ENCODE peak calls at places on chromosomes 5 and 9, in nine cellular contexts. One of them, this sample, is unnamed. For H3K4me1, the result is how much of the 10 kb centered on the place peaks cover.

GRCh38 chr5:67731886-67732285 is 483.7 kb upstream of the PIK3R1 start:
- DNase-seq in PC-3: no peak
- DNase-seq in fibroblast of lung: no peak
- DNase-seq in pancreas: no peak
- DNase-seq in ovary: no peak
- DNase-seq in upper lobe of right lung: no peak
- DNase-seq in CD8-positive, alpha-beta T cell: no peak
- DNase-seq in left lung: no peak
- DNase-seq in heart left ventricle: no peak
- DNase-seq in this sample: no peak

GRCh38 chr5:14686517-14686916 is 22.0 kb downstream of the OTULIN start:
- DNase-seq in PC-3: no peak
- DNase-seq in fibroblast of lung: no peak
- DNase-seq in pancreas: no peak
- DNase-seq in ovary: no peak
- DNase-seq in upper lobe of right lung: no peak
- DNase-seq in CD8-positive, alpha-beta T cell: no peak
- DNase-seq in left lung: no peak
- DNase-seq in heart left ventricle: no peak
- DNase-seq in this sample: no peak

GRCh38 chr9:92381780-92382179 is 22.6 kb downstream of the OGN start:
- DNase-seq in PC-3: no peak
- DNase-seq in fibroblast of lung: no peak
- DNase-seq in pancreas: no peak
- DNase-seq in ovary: no peak
- DNase-seq in upper lobe of right lung: no peak
- DNase-seq in CD8-positive, alpha-beta T cell: no peak
- DNase-seq in left lung: no peak
- DNase-seq in heart left ventricle: no peak
- DNase-seq in this sample: no peak

GRCh38 chr5:78405820-78406750 is 45.7 kb downstream of the SCAMP1 start:
- DNase-seq in PC-3: peak
- DNase-seq in fibroblast of lung: peak
- DNase-seq in pancreas: no peak
- DNase-seq in ovary: no peak
- DNase-seq in upper lobe of right lung: no peak
- DNase-seq in CD8-positive, alpha-beta T cell: no peak
- DNase-seq in left lung: no peak
- DNase-seq in heart left ventricle: no peak
- DNase-seq in this sample: no peak

GRCh38 chr5:38831909-38832308 is 13.9 kb upstream of the OSMR start:
- DNase-seq in PC-3: peak
- DNase-seq in fibroblast of lung: peak
- DNase-seq in pancreas: no peak
- DNase-seq in ovary: no peak
- DNase-seq in upper lobe of right lung: no peak
- DNase-seq in CD8-positive, alpha-beta T cell: no peak
- DNase-seq in left lung: no peak
- DNase-seq in heart left ventricle: no peak
- DNase-seq in this sample: no peak

GRCh38 chr5:367358-368130 is 46.0 kb downstream of the AHRR start:
- DNase-seq in PC-3: no peak
- DNase-seq in fibroblast of lung: peak
- DNase-seq in pancreas: no peak
- DNase-seq in ovary: no peak
- DNase-seq in upper lobe of right lung: peak
- DNase-seq in CD8-positive, alpha-beta T cell: no peak
- DNase-seq in left lung: peak
- DNase-seq in heart left ventricle: no peak
- DNase-seq in this sample: no peak

GRCh38 chr5:123549256-123549904 is 37.4 kb downstream of the CSNK1G3 start:
- DNase-seq in PC-3: no peak
- DNase-seq in fibroblast of lung: no peak
- DNase-seq in pancreas: no peak
- DNase-seq in ovary: no peak
- DNase-seq in upper lobe of right lung: no peak
- DNase-seq in CD8-positive, alpha-beta T cell: peak
- DNase-seq in left lung: no peak
- DNase-seq in heart left ventricle: no peak
- DNase-seq in this sample: no peak

GRCh38 chr9:69380811-69381210 is 55.8 kb downstream of the ENTREP1 start:
- DNase-seq in PC-3: peak
- DNase-seq in fibroblast of lung: peak
- DNase-seq in pancreas: no peak
- DNase-seq in ovary: no peak
- DNase-seq in upper lobe of right lung: no peak
- DNase-seq in CD8-positive, alpha-beta T cell: no peak
- DNase-seq in left lung: no peak
- DNase-seq in heart left ventricle: no peak
- DNase-seq in this sample: no peak

GRCh38 chr9:81562221-81563019 is 126.9 kb downstream of the TLE1 start:
- DNase-seq in PC-3: peak
- DNase-seq in fibroblast of lung: peak
- DNase-seq in pancreas: peak
- DNase-seq in ovary: no peak
- DNase-seq in upper lobe of right lung: no peak
- DNase-seq in CD8-positive, alpha-beta T cell: no peak
- DNase-seq in left lung: no peak
- DNase-seq in heart left ventricle: peak
- DNase-seq in this sample: peak

GRCh38 chr5:93925321-93925720 is 183.9 kb upstream of the POU5F2 start:
- DNase-seq in PC-3: peak
- DNase-seq in fibroblast of lung: peak
- DNase-seq in pancreas: no peak
- DNase-seq in ovary: no peak
- DNase-seq in upper lobe of right lung: no peak
- DNase-seq in CD8-positive, alpha-beta T cell: no peak
- DNase-seq in left lung: no peak
- DNase-seq in heart left ventricle: no peak
- DNase-seq in this sample: no peak

GRCh38 chr5:149301744-149302380 is 30.2 kb downstream of the AFAP1L1 start:
- DNase-seq in PC-3: no peak
- DNase-seq in fibroblast of lung: peak
- DNase-seq in pancreas: no peak
- DNase-seq in ovary: no peak
- DNase-seq in upper lobe of right lung: no peak
- DNase-seq in CD8-positive, alpha-beta T cell: no peak
- DNase-seq in left lung: no peak
- DNase-seq in heart left ventricle: no peak
- DNase-seq in this sample: no peak

GRCh38 chr5:2093859-2094615 is 211.3 kb upstream of the IRX4 start:
- DNase-seq in PC-3: peak
- DNase-seq in fibroblast of lung: no peak
- DNase-seq in pancreas: no peak
- DNase-seq in ovary: peak
- DNase-seq in upper lobe of right lung: no peak
- DNase-seq in CD8-positive, alpha-beta T cell: no peak
- DNase-seq in left lung: no peak
- DNase-seq in heart left ventricle: no peak
- DNase-seq in this sample: no peak

GRCh38 chr9:105064248-105065118 is 136.5 kb upstream of the ABCA1 start:
- DNase-seq in PC-3: peak
- DNase-seq in fibroblast of lung: peak
- DNase-seq in pancreas: peak
- DNase-seq in ovary: peak
- DNase-seq in upper lobe of right lung: peak
- DNase-seq in CD8-positive, alpha-beta T cell: no peak
- DNase-seq in left lung: peak
- DNase-seq in heart left ventricle: peak
- DNase-seq in this sample: peak

GRCh38 chr9:121921444-121921843 is 171.7 kb downstream of the TTLL11 start:
- DNase-seq in PC-3: no peak
- DNase-seq in fibroblast of lung: no peak
- DNase-seq in pancreas: no peak
- DNase-seq in ovary: no peak
- DNase-seq in upper lobe of right lung: no peak
- DNase-seq in CD8-positive, alpha-beta T cell: no peak
- DNase-seq in left lung: no peak
- DNase-seq in heart left ventricle: no peak
- DNase-seq in this sample: no peak

GRCh38 chr5:132073231-132074013 is at the start of gene CSF2:
- DNase-seq in PC-3: peak
- DNase-seq in fibroblast of lung: peak
- DNase-seq in pancreas: no peak
- DNase-seq in ovary: no peak
- DNase-seq in upper lobe of right lung: peak
- DNase-seq in CD8-positive, alpha-beta T cell: no peak
- DNase-seq in left lung: peak
- DNase-seq in heart left ventricle: no peak
- DNase-seq in this sample: no peak
- H3K4me1 ChIP-seq in PC-3: under half
- H3K4me1 ChIP-seq in fibroblast of lung: under half
- H3K4me1 ChIP-seq in pancreas: under half
- H3K4me1 ChIP-seq in ovary: under half
- H3K4me1 ChIP-seq in upper lobe of right lung: under half
- H3K4me1 ChIP-seq in CD8-positive, alpha-beta T cell: under half
- H3K4me1 ChIP-seq in left lung: under half
- H3K4me1 ChIP-seq in heart left ventricle: under half
- H3K4me1 ChIP-seq in this sample: under half

GRCh38 chr9:134437417-134438203 is 111.4 kb downstream of the RXRA start:
- DNase-seq in PC-3: no peak
- DNase-seq in fibroblast of lung: no peak
- DNase-seq in pancreas: no peak
- DNase-seq in ovary: peak
- DNase-seq in upper lobe of right lung: peak
- DNase-seq in CD8-positive, alpha-beta T cell: no peak
- DNase-seq in left lung: no peak
- DNase-seq in heart left ventricle: no peak
- DNase-seq in this sample: no peak

GRCh38 chr9:134436356-134436717 is 110.1 kb downstream of the RXRA start:
- DNase-seq in PC-3: no peak
- DNase-seq in fibroblast of lung: no peak
- DNase-seq in pancreas: no peak
- DNase-seq in ovary: no peak
- DNase-seq in upper lobe of right lung: no peak
- DNase-seq in CD8-positive, alpha-beta T cell: no peak
- DNase-seq in left lung: no peak
- DNase-seq in heart left ventricle: no peak
- DNase-seq in this sample: no peak

GRCh38 chr9:134439368-134439784 is 113.1 kb downstream of the RXRA start:
- DNase-seq in PC-3: no peak
- DNase-seq in fibroblast of lung: no peak
- DNase-seq in pancreas: no peak
- DNase-seq in ovary: no peak
- DNase-seq in upper lobe of right lung: no peak
- DNase-seq in CD8-positive, alpha-beta T cell: no peak
- DNase-seq in left lung: no peak
- DNase-seq in heart left ventricle: no peak
- DNase-seq in this sample: no peak

GRCh38 chr9:134436926-134437325 is 110.7 kb downstream of the RXRA start:
- DNase-seq in PC-3: no peak
- DNase-seq in fibroblast of lung: no peak
- DNase-seq in pancreas: no peak
- DNase-seq in ovary: no peak
- DNase-seq in upper lobe of right lung: no peak
- DNase-seq in CD8-positive, alpha-beta T cell: no peak
- DNase-seq in left lung: no peak
- DNase-seq in heart left ventricle: no peak
- DNase-seq in this sample: no peak

DNA sequence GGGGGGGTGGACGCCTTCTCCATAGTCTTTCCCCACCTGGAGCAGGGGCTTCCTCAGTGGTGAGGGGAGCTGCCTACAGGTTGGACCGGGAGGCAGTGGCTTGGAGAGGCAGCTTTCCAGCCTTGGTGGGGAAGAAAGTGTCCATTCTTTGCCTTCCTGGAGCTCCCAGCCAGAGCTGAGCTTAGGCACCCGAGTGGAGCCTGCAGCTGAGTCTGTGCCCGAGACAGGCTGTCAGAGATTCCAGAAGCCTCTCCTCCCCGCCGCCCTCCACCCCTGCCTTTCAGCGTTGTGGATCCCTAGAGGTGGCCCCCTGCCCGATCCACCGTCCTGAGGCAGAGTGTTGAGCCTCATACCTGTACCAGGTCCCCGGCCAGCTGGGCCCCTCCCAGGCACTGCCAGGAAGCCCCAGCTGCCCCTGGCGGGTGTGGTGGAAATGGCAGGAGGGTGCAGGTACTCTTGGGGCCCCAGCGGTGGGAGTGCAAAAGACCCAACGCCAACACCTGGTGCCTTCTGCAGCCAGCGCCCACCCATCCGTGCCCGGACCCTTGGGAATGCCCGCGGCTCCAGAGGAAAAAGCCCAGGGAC is 112.0 kb downstream of the RXRA start:
- DNase-seq in PC-3: no peak
- DNase-seq in fibroblast of lung: no peak
- DNase-seq in pancreas: no peak
- DNase-seq in ovary: no peak
- DNase-seq in upper lobe of right lung: peak
- DNase-seq in CD8-positive, alpha-beta T cell: no peak
- DNase-seq in left lung: no peak
- DNase-seq in heart left ventricle: no peak
- DNase-seq in this sample: no peak
- TF ChIP-seq CTCF in PC-3: no peak
- TF ChIP-seq CTCF in fibroblast of lung: no peak
- TF ChIP-seq CTCF in pancreas: no peak
- TF ChIP-seq CTCF in ovary: no peak
- TF ChIP-seq CTCF in upper lobe of right lung: peak
- TF ChIP-seq CTCF in CD8-positive, alpha-beta T cell: no peak
- TF ChIP-seq CTCF in left lung: no peak
- TF ChIP-seq CTCF in heart left ventricle: no peak
- TF ChIP-seq CTCF in this sample: no peak

GRCh38 chr5:54519083-54519541 is 1.6 kb downstream of the SNX18 start:
- DNase-seq in PC-3: no peak
- DNase-seq in fibroblast of lung: no peak
- DNase-seq in pancreas: no peak
- DNase-seq in ovary: peak
- DNase-seq in upper lobe of right lung: no peak
- DNase-seq in CD8-positive, alpha-beta T cell: no peak
- DNase-seq in left lung: peak
- DNase-seq in heart left ventricle: peak
- DNase-seq in this sample: no peak
- H3K4me1 ChIP-seq in PC-3: under half
- H3K4me1 ChIP-seq in fibroblast of lung: under half
- H3K4me1 ChIP-seq in pancreas: under half
- H3K4me1 ChIP-seq in ovary: under half
- H3K4me1 ChIP-seq in upper lobe of right lung: under half
- H3K4me1 ChIP-seq in CD8-positive, alpha-beta T cell: under half
- H3K4me1 ChIP-seq in left lung: under half
- H3K4me1 ChIP-seq in heart left ventricle: half or more
- H3K4me1 ChIP-seq in this sample: half or more

DNA sequence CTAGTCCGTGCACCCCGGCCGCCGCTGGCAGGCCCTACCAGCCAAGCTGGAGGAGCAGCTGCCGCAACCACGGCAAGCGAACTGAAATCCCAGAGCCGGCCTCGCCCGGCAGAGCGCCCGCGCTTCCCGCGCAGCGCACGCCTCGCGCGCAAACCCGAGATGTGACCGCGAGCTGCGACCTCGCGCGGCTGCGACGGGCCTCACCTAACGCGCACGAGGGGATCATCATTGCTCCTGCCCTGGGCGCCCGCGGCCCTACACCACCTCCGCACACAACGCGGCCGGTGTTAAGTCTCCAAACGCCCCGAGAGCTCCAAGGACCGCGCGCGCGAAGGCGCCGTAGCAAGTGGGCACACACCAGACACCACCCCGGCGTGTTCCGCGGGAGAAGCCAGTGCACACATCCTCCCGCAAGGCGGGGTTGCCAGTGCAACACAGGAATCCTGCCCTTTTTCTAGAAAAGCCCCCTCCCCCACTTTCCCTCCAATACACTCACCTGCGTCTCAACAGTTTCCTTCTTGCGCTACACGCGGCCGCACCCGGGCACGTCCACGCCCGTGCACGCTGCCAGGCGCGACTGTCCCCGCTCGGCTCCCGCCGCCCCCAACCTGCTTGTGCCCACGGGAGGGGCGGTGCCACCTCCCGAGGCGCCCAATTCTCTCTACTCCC is 5.2 kb downstream of the ELAVL2 start:
- DNase-seq in PC-3: peak
- DNase-seq in fibroblast of lung: no peak
- DNase-seq in pancreas: no peak
- DNase-seq in ovary: no peak
- DNase-seq in upper lobe of right lung: peak
- DNase-seq in CD8-positive, alpha-beta T cell: no peak
- DNase-seq in left lung: peak
- DNase-seq in heart left ventricle: no peak
- DNase-seq in this sample: no peak
- TF ChIP-seq CTCF in PC-3: no peak
- TF ChIP-seq CTCF in fibroblast of lung: no peak
- TF ChIP-seq CTCF in pancreas: no peak
- TF ChIP-seq CTCF in ovary: no peak
- TF ChIP-seq CTCF in upper lobe of right lung: no peak
- TF ChIP-seq CTCF in CD8-positive, alpha-beta T cell: no peak
- TF ChIP-seq CTCF in left lung: no peak
- TF ChIP-seq CTCF in heart left ventricle: no peak
- TF ChIP-seq CTCF in this sample: no peak